ENCODE peak calls at places on chromosomes 12 and 14, in nine cellular contexts. One of them, this sample, is unnamed.

GRCh38 chr14:95163132-95163531 is 5.8 kb upstream of the DICER1 start:
- DNase-seq in GM12865: no peak
- DNase-seq in NCI-H1092: no peak
- DNase-seq in stimulated activated naive B cell treated with anti-CD40 and anti-IgM and Interleukin-4, amounts not matched to agents 10 μg/mL and 1 μg/mL and 100 μg/mL, for 72 hours: no peak
- DNase-seq in T follicular helper cell: no peak
- DNase-seq in activated CD8-positive, alpha-beta T cell treated with anti-CD3 and anti-CD28 coated beads, Interleukin-2, amount 10 ng/mL, durations not matched to agents 7 days and 5 days: no peak
- DNase-seq in activated naive CD4-positive, alpha-beta T cell treated with anti-CD3 and anti-CD28 coated beads, Interleukin-2, amount 50 U/mL, for 72 hours: no peak
- DNase-seq in left lung: no peak
- DNase-seq in activated T-cell treated with anti-CD3 and anti-CD28 coated beads for 24 hours: no peak
- DNase-seq in this sample: no peak

GRCh38 chr14:52117433-52117832 is 48.6 kb upstream of the NID2 start:
- DNase-seq in GM12865: no peak
- DNase-seq in NCI-H1092: no peak
- DNase-seq in stimulated activated naive B cell treated with anti-CD40 and anti-IgM and Interleukin-4, amounts not matched to agents 10 μg/mL and 1 μg/mL and 100 μg/mL, for 72 hours: no peak
- DNase-seq in T follicular helper cell: no peak
- DNase-seq in activated CD8-positive, alpha-beta T cell treated with anti-CD3 and anti-CD28 coated beads, Interleukin-2, amount 10 ng/mL, durations not matched to agents 7 days and 5 days: no peak
- DNase-seq in activated naive CD4-positive, alpha-beta T cell treated with anti-CD3 and anti-CD28 coated beads, Interleukin-2, amount 50 U/mL, for 72 hours: no peak
- DNase-seq in left lung: no peak
- DNase-seq in activated T-cell treated with anti-CD3 and anti-CD28 coated beads for 24 hours: no peak
- DNase-seq in this sample: peak; percentile 52

GRCh38 chr14:88078525-88078924 is 73.6 kb downstream of the GPR65 start:
- DNase-seq in GM12865: no peak
- DNase-seq in NCI-H1092: no peak
- DNase-seq in stimulated activated naive B cell treated with anti-CD40 and anti-IgM and Interleukin-4, amounts not matched to agents 10 μg/mL and 1 μg/mL and 100 μg/mL, for 72 hours: no peak
- DNase-seq in T follicular helper cell: no peak
- DNase-seq in activated CD8-positive, alpha-beta T cell treated with anti-CD3 and anti-CD28 coated beads, Interleukin-2, amount 10 ng/mL, durations not matched to agents 7 days and 5 days: no peak
- DNase-seq in activated naive CD4-positive, alpha-beta T cell treated with anti-CD3 and anti-CD28 coated beads, Interleukin-2, amount 50 U/mL, for 72 hours: no peak
- DNase-seq in left lung: no peak
- DNase-seq in activated T-cell treated with anti-CD3 and anti-CD28 coated beads for 24 hours: no peak
- DNase-seq in this sample: no peak

GRCh38 chr12:95738024-95738611 is 52.4 kb downstream of the NTN4 start:
- DNase-seq in GM12865: no peak
- DNase-seq in NCI-H1092: no peak
- DNase-seq in stimulated activated naive B cell treated with anti-CD40 and anti-IgM and Interleukin-4, amounts not matched to agents 10 μg/mL and 1 μg/mL and 100 μg/mL, for 72 hours: no peak
- DNase-seq in T follicular helper cell: no peak
- DNase-seq in activated CD8-positive, alpha-beta T cell treated with anti-CD3 and anti-CD28 coated beads, Interleukin-2, amount 10 ng/mL, durations not matched to agents 7 days and 5 days: no peak
- DNase-seq in activated naive CD4-positive, alpha-beta T cell treated with anti-CD3 and anti-CD28 coated beads, Interleukin-2, amount 50 U/mL, for 72 hours: no peak
- DNase-seq in left lung: no peak
- DNase-seq in activated T-cell treated with anti-CD3 and anti-CD28 coated beads for 24 hours: no peak
- DNase-seq in this sample: no peak

GRCh38 chr14:95217391-95217900 is 60.1 kb upstream of the DICER1 start:
- DNase-seq in GM12865: no peak
- DNase-seq in NCI-H1092: no peak
- DNase-seq in stimulated activated naive B cell treated with anti-CD40 and anti-IgM and Interleukin-4, amounts not matched to agents 10 μg/mL and 1 μg/mL and 100 μg/mL, for 72 hours: no peak
- DNase-seq in T follicular helper cell: no peak
- DNase-seq in activated CD8-positive, alpha-beta T cell treated with anti-CD3 and anti-CD28 coated beads, Interleukin-2, amount 10 ng/mL, durations not matched to agents 7 days and 5 days: no peak
- DNase-seq in activated naive CD4-positive, alpha-beta T cell treated with anti-CD3 and anti-CD28 coated beads, Interleukin-2, amount 50 U/mL, for 72 hours: no peak
- DNase-seq in left lung: no peak
- DNase-seq in activated T-cell treated with anti-CD3 and anti-CD28 coated beads for 24 hours: no peak
- DNase-seq in this sample: peak; percentile 47

GRCh38 chr14:95507701-95508103 is 8.7 kb downstream of the SYNE3 start:
- DNase-seq in GM12865: peak; percentile 74
- DNase-seq in NCI-H1092: no peak
- DNase-seq in stimulated activated naive B cell treated with anti-CD40 and anti-IgM and Interleukin-4, amounts not matched to agents 10 μg/mL and 1 μg/mL and 100 μg/mL, for 72 hours: no peak
- DNase-seq in T follicular helper cell: no peak
- DNase-seq in activated CD8-positive, alpha-beta T cell treated with anti-CD3 and anti-CD28 coated beads, Interleukin-2, amount 10 ng/mL, durations not matched to agents 7 days and 5 days: peak; percentile 51
- DNase-seq in activated naive CD4-positive, alpha-beta T cell treated with anti-CD3 and anti-CD28 coated beads, Interleukin-2, amount 50 U/mL, for 72 hours: no peak
- DNase-seq in left lung: peak; percentile 39
- DNase-seq in activated T-cell treated with anti-CD3 and anti-CD28 coated beads for 24 hours: no peak
- DNase-seq in this sample: peak; percentile 90

GRCh38 chr12:111467092-111467861 is 61.6 kb downstream of the SH2B3 start:
- DNase-seq in GM12865: no peak
- DNase-seq in NCI-H1092: no peak
- DNase-seq in stimulated activated naive B cell treated with anti-CD40 and anti-IgM and Interleukin-4, amounts not matched to agents 10 μg/mL and 1 μg/mL and 100 μg/mL, for 72 hours: no peak
- DNase-seq in T follicular helper cell: no peak
- DNase-seq in activated CD8-positive, alpha-beta T cell treated with anti-CD3 and anti-CD28 coated beads, Interleukin-2, amount 10 ng/mL, durations not matched to agents 7 days and 5 days: no peak
- DNase-seq in activated naive CD4-positive, alpha-beta T cell treated with anti-CD3 and anti-CD28 coated beads, Interleukin-2, amount 50 U/mL, for 72 hours: no peak
- DNase-seq in left lung: no peak
- DNase-seq in activated T-cell treated with anti-CD3 and anti-CD28 coated beads for 24 hours: no peak
- DNase-seq in this sample: no peak

GRCh38 chr12:112916270-112916669 is 9.5 kb downstream of the OAS1 start:
- DNase-seq in GM12865: no peak
- DNase-seq in NCI-H1092: no peak
- DNase-seq in stimulated activated naive B cell treated with anti-CD40 and anti-IgM and Interleukin-4, amounts not matched to agents 10 μg/mL and 1 μg/mL and 100 μg/mL, for 72 hours: no peak
- DNase-seq in T follicular helper cell: no peak
- DNase-seq in activated CD8-positive, alpha-beta T cell treated with anti-CD3 and anti-CD28 coated beads, Interleukin-2, amount 10 ng/mL, durations not matched to agents 7 days and 5 days: no peak
- DNase-seq in activated naive CD4-positive, alpha-beta T cell treated with anti-CD3 and anti-CD28 coated beads, Interleukin-2, amount 50 U/mL, for 72 hours: no peak
- DNase-seq in left lung: no peak
- DNase-seq in activated T-cell treated with anti-CD3 and anti-CD28 coated beads for 24 hours: no peak
- DNase-seq in this sample: peak; percentile 43

GRCh38 chr14:23078692-23079116 is 16.2 kb downstream of the ACIN1 start:
- DNase-seq in GM12865: no peak
- DNase-seq in NCI-H1092: no peak
- DNase-seq in stimulated activated naive B cell treated with anti-CD40 and anti-IgM and Interleukin-4, amounts not matched to agents 10 μg/mL and 1 μg/mL and 100 μg/mL, for 72 hours: no peak
- DNase-seq in T follicular helper cell: no peak
- DNase-seq in activated CD8-positive, alpha-beta T cell treated with anti-CD3 and anti-CD28 coated beads, Interleukin-2, amount 10 ng/mL, durations not matched to agents 7 days and 5 days: no peak
- DNase-seq in activated naive CD4-positive, alpha-beta T cell treated with anti-CD3 and anti-CD28 coated beads, Interleukin-2, amount 50 U/mL, for 72 hours: no peak
- DNase-seq in left lung: peak; percentile 87
- DNase-seq in activated T-cell treated with anti-CD3 and anti-CD28 coated beads for 24 hours: no peak
- DNase-seq in this sample: peak; percentile 94

GRCh38 chr12:6279631-6280030 is 30.9 kb upstream of the PLEKHG6 start:
- DNase-seq in GM12865: no peak
- DNase-seq in NCI-H1092: no peak
- DNase-seq in stimulated activated naive B cell treated with anti-CD40 and anti-IgM and Interleukin-4, amounts not matched to agents 10 μg/mL and 1 μg/mL and 100 μg/mL, for 72 hours: no peak
- DNase-seq in T follicular helper cell: no peak
- DNase-seq in activated CD8-positive, alpha-beta T cell treated with anti-CD3 and anti-CD28 coated beads, Interleukin-2, amount 10 ng/mL, durations not matched to agents 7 days and 5 days: no peak
- DNase-seq in activated naive CD4-positive, alpha-beta T cell treated with anti-CD3 and anti-CD28 coated beads, Interleukin-2, amount 50 U/mL, for 72 hours: no peak
- DNase-seq in left lung: no peak
- DNase-seq in activated T-cell treated with anti-CD3 and anti-CD28 coated beads for 24 hours: no peak
- DNase-seq in this sample: no peak

GRCh38 chr14:23381871-23382270 is 5.0 kb downstream of the CMTM5 start:
- DNase-seq in GM12865: no peak
- DNase-seq in NCI-H1092: no peak
- DNase-seq in stimulated activated naive B cell treated with anti-CD40 and anti-IgM and Interleukin-4, amounts not matched to agents 10 μg/mL and 1 μg/mL and 100 μg/mL, for 72 hours: no peak
- DNase-seq in T follicular helper cell: no peak
- DNase-seq in activated CD8-positive, alpha-beta T cell treated with anti-CD3 and anti-CD28 coated beads, Interleukin-2, amount 10 ng/mL, durations not matched to agents 7 days and 5 days: no peak
- DNase-seq in activated naive CD4-positive, alpha-beta T cell treated with anti-CD3 and anti-CD28 coated beads, Interleukin-2, amount 50 U/mL, for 72 hours: no peak
- DNase-seq in left lung: no peak
- DNase-seq in activated T-cell treated with anti-CD3 and anti-CD28 coated beads for 24 hours: no peak
- DNase-seq in this sample: no peak

GRCh38 chr14:93219103-93219726 is 12.2 kb downstream of the UBR7 start:
- DNase-seq in GM12865: peak; percentile 78
- DNase-seq in NCI-H1092: peak; percentile 17
- DNase-seq in stimulated activated naive B cell treated with anti-CD40 and anti-IgM and Interleukin-4, amounts not matched to agents 10 μg/mL and 1 μg/mL and 100 μg/mL, for 72 hours: no peak
- DNase-seq in T follicular helper cell: peak; percentile 28
- DNase-seq in activated CD8-positive, alpha-beta T cell treated with anti-CD3 and anti-CD28 coated beads, Interleukin-2, amount 10 ng/mL, durations not matched to agents 7 days and 5 days: peak; percentile 70
- DNase-seq in activated naive CD4-positive, alpha-beta T cell treated with anti-CD3 and anti-CD28 coated beads, Interleukin-2, amount 50 U/mL, for 72 hours: no peak
- DNase-seq in left lung: peak; percentile 38
- DNase-seq in activated T-cell treated with anti-CD3 and anti-CD28 coated beads for 24 hours: peak; percentile 16
- DNase-seq in this sample: peak; percentile 38

GRCh38 chr14:62162998-62163589 is 400.9 kb downstream of the SNAPC1 start:
- DNase-seq in GM12865: peak; percentile 30
- DNase-seq in NCI-H1092: peak; percentile 45
- DNase-seq in stimulated activated naive B cell treated with anti-CD40 and anti-IgM and Interleukin-4, amounts not matched to agents 10 μg/mL and 1 μg/mL and 100 μg/mL, for 72 hours: no peak
- DNase-seq in T follicular helper cell: no peak
- DNase-seq in activated CD8-positive, alpha-beta T cell treated with anti-CD3 and anti-CD28 coated beads, Interleukin-2, amount 10 ng/mL, durations not matched to agents 7 days and 5 days: no peak
- DNase-seq in activated naive CD4-positive, alpha-beta T cell treated with anti-CD3 and anti-CD28 coated beads, Interleukin-2, amount 50 U/mL, for 72 hours: no peak
- DNase-seq in left lung: no peak
- DNase-seq in activated T-cell treated with anti-CD3 and anti-CD28 coated beads for 24 hours: no peak
- DNase-seq in this sample: peak; percentile 51

GRCh38 chr12:97681612-97682504 is 219.3 kb downstream of the RMST start:
- DNase-seq in GM12865: peak; percentile 40
- DNase-seq in NCI-H1092: no peak
- DNase-seq in stimulated activated naive B cell treated with anti-CD40 and anti-IgM and Interleukin-4, amounts not matched to agents 10 μg/mL and 1 μg/mL and 100 μg/mL, for 72 hours: no peak
- DNase-seq in T follicular helper cell: no peak
- DNase-seq in activated CD8-positive, alpha-beta T cell treated with anti-CD3 and anti-CD28 coated beads, Interleukin-2, amount 10 ng/mL, durations not matched to agents 7 days and 5 days: no peak
- DNase-seq in activated naive CD4-positive, alpha-beta T cell treated with anti-CD3 and anti-CD28 coated beads, Interleukin-2, amount 50 U/mL, for 72 hours: no peak
- DNase-seq in left lung: no peak
- DNase-seq in activated T-cell treated with anti-CD3 and anti-CD28 coated beads for 24 hours: no peak
- DNase-seq in this sample: no peak

GRCh38 chr12:26821212-26821701 is 11.7 kb downstream of the ITPR2 start:
- DNase-seq in GM12865: no peak
- DNase-seq in NCI-H1092: no peak
- DNase-seq in stimulated activated naive B cell treated with anti-CD40 and anti-IgM and Interleukin-4, amounts not matched to agents 10 μg/mL and 1 μg/mL and 100 μg/mL, for 72 hours: no peak
- DNase-seq in T follicular helper cell: no peak
- DNase-seq in activated CD8-positive, alpha-beta T cell treated with anti-CD3 and anti-CD28 coated beads, Interleukin-2, amount 10 ng/mL, durations not matched to agents 7 days and 5 days: no peak
- DNase-seq in activated naive CD4-positive, alpha-beta T cell treated with anti-CD3 and anti-CD28 coated beads, Interleukin-2, amount 50 U/mL, for 72 hours: no peak
- DNase-seq in left lung: no peak
- DNase-seq in activated T-cell treated with anti-CD3 and anti-CD28 coated beads for 24 hours: no peak
- DNase-seq in this sample: no peak

GRCh38 chr12:122021193-122021821 is 377 bp upstream of the BCL7A start:
- DNase-seq in GM12865: no peak
- DNase-seq in NCI-H1092: peak; percentile 29
- DNase-seq in stimulated activated naive B cell treated with anti-CD40 and anti-IgM and Interleukin-4, amounts not matched to agents 10 μg/mL and 1 μg/mL and 100 μg/mL, for 72 hours: no peak
- DNase-seq in T follicular helper cell: no peak
- DNase-seq in activated CD8-positive, alpha-beta T cell treated with anti-CD3 and anti-CD28 coated beads, Interleukin-2, amount 10 ng/mL, durations not matched to agents 7 days and 5 days: peak; percentile 25
- DNase-seq in activated naive CD4-positive, alpha-beta T cell treated with anti-CD3 and anti-CD28 coated beads, Interleukin-2, amount 50 U/mL, for 72 hours: peak; percentile 30
- DNase-seq in left lung: no peak
- DNase-seq in activated T-cell treated with anti-CD3 and anti-CD28 coated beads for 24 hours: no peak
- DNase-seq in this sample: peak; percentile 34

GRCh38 chr14:36520601-36521525 is 831 bp upstream of the NKX2-1 start:
- DNase-seq in GM12865: no peak
- DNase-seq in NCI-H1092: peak; percentile 83
- DNase-seq in stimulated activated naive B cell treated with anti-CD40 and anti-IgM and Interleukin-4, amounts not matched to agents 10 μg/mL and 1 μg/mL and 100 μg/mL, for 72 hours: no peak
- DNase-seq in T follicular helper cell: no peak
- DNase-seq in activated CD8-positive, alpha-beta T cell treated with anti-CD3 and anti-CD28 coated beads, Interleukin-2, amount 10 ng/mL, durations not matched to agents 7 days and 5 days: no peak
- DNase-seq in activated naive CD4-positive, alpha-beta T cell treated with anti-CD3 and anti-CD28 coated beads, Interleukin-2, amount 50 U/mL, for 72 hours: no peak
- DNase-seq in left lung: peak; percentile 40
- DNase-seq in activated T-cell treated with anti-CD3 and anti-CD28 coated beads for 24 hours: no peak
- DNase-seq in this sample: peak; percentile 33

GRCh38 chr14:105224845-105225585 is 23.3 kb upstream of the BTBD6 start:
- DNase-seq in GM12865: no peak
- DNase-seq in NCI-H1092: no peak
- DNase-seq in stimulated activated naive B cell treated with anti-CD40 and anti-IgM and Interleukin-4, amounts not matched to agents 10 μg/mL and 1 μg/mL and 100 μg/mL, for 72 hours: no peak
- DNase-seq in T follicular helper cell: no peak
- DNase-seq in activated CD8-positive, alpha-beta T cell treated with anti-CD3 and anti-CD28 coated beads, Interleukin-2, amount 10 ng/mL, durations not matched to agents 7 days and 5 days: no peak
- DNase-seq in activated naive CD4-positive, alpha-beta T cell treated with anti-CD3 and anti-CD28 coated beads, Interleukin-2, amount 50 U/mL, for 72 hours: no peak
- DNase-seq in left lung: no peak
- DNase-seq in activated T-cell treated with anti-CD3 and anti-CD28 coated beads for 24 hours: no peak
- DNase-seq in this sample: no peak

GRCh38 chr12:92134638-92135274 is 10.9 kb downstream of the BTG1 start:
- DNase-seq in GM12865: peak; percentile 58
- DNase-seq in NCI-H1092: no peak
- DNase-seq in stimulated activated naive B cell treated with anti-CD40 and anti-IgM and Interleukin-4, amounts not matched to agents 10 μg/mL and 1 μg/mL and 100 μg/mL, for 72 hours: no peak
- DNase-seq in T follicular helper cell: no peak
- DNase-seq in activated CD8-positive, alpha-beta T cell treated with anti-CD3 and anti-CD28 coated beads, Interleukin-2, amount 10 ng/mL, durations not matched to agents 7 days and 5 days: no peak
- DNase-seq in activated naive CD4-positive, alpha-beta T cell treated with anti-CD3 and anti-CD28 coated beads, Interleukin-2, amount 50 U/mL, for 72 hours: no peak
- DNase-seq in left lung: no peak
- DNase-seq in activated T-cell treated with anti-CD3 and anti-CD28 coated beads for 24 hours: no peak
- DNase-seq in this sample: peak; percentile 41

GRCh38 chr14:61511558-61511924 is 183.8 kb upstream of the HIF1A start:
- DNase-seq in GM12865: no peak
- DNase-seq in NCI-H1092: no peak
- DNase-seq in stimulated activated naive B cell treated with anti-CD40 and anti-IgM and Interleukin-4, amounts not matched to agents 10 μg/mL and 1 μg/mL and 100 μg/mL, for 72 hours: no peak
- DNase-seq in T follicular helper cell: no peak
- DNase-seq in activated CD8-positive, alpha-beta T cell treated with anti-CD3 and anti-CD28 coated beads, Interleukin-2, amount 10 ng/mL, durations not matched to agents 7 days and 5 days: no peak
- DNase-seq in activated naive CD4-positive, alpha-beta T cell treated with anti-CD3 and anti-CD28 coated beads, Interleukin-2, amount 50 U/mL, for 72 hours: peak; percentile 68
- DNase-seq in left lung: no peak
- DNase-seq in activated T-cell treated with anti-CD3 and anti-CD28 coated beads for 24 hours: peak; percentile 49
- DNase-seq in this sample: no peak

GRCh38 chr14:53265025-53265424 is 111.9 kb upstream of the DDHD1 start:
- DNase-seq in GM12865: no peak
- DNase-seq in NCI-H1092: no peak
- DNase-seq in stimulated activated naive B cell treated with anti-CD40 and anti-IgM and Interleukin-4, amounts not matched to agents 10 μg/mL and 1 μg/mL and 100 μg/mL, for 72 hours: no peak
- DNase-seq in T follicular helper cell: no peak
- DNase-seq in activated CD8-positive, alpha-beta T cell treated with anti-CD3 and anti-CD28 coated beads, Interleukin-2, amount 10 ng/mL, durations not matched to agents 7 days and 5 days: no peak
- DNase-seq in activated naive CD4-positive, alpha-beta T cell treated with anti-CD3 and anti-CD28 coated beads, Interleukin-2, amount 50 U/mL, for 72 hours: no peak
- DNase-seq in left lung: no peak
- DNase-seq in activated T-cell treated with anti-CD3 and anti-CD28 coated beads for 24 hours: no peak
- DNase-seq in this sample: no peak

GRCh38 chr12:101935769-101936741 is 58.7 kb downstream of the DRAM1 start:
- DNase-seq in GM12865: peak; percentile 94
- DNase-seq in NCI-H1092: no peak
- DNase-seq in stimulated activated naive B cell treated with anti-CD40 and anti-IgM and Interleukin-4, amounts not matched to agents 10 μg/mL and 1 μg/mL and 100 μg/mL, for 72 hours: peak; percentile 45
- DNase-seq in T follicular helper cell: no peak
- DNase-seq in activated CD8-positive, alpha-beta T cell treated with anti-CD3 and anti-CD28 coated beads, Interleukin-2, amount 10 ng/mL, durations not matched to agents 7 days and 5 days: no peak
- DNase-seq in activated naive CD4-positive, alpha-beta T cell treated with anti-CD3 and anti-CD28 coated beads, Interleukin-2, amount 50 U/mL, for 72 hours: no peak
- DNase-seq in left lung: no peak
- DNase-seq in activated T-cell treated with anti-CD3 and anti-CD28 coated beads for 24 hours: no peak
- DNase-seq in this sample: peak; percentile 82

GRCh38 chr12:84741727-84742126 is 170.9 kb downstream of the SLC6A15 start:
- DNase-seq in GM12865: no peak
- DNase-seq in NCI-H1092: no peak
- DNase-seq in stimulated activated naive B cell treated with anti-CD40 and anti-IgM and Interleukin-4, amounts not matched to agents 10 μg/mL and 1 μg/mL and 100 μg/mL, for 72 hours: no peak
- DNase-seq in T follicular helper cell: no peak
- DNase-seq in activated CD8-positive, alpha-beta T cell treated with anti-CD3 and anti-CD28 coated beads, Interleukin-2, amount 10 ng/mL, durations not matched to agents 7 days and 5 days: no peak
- DNase-seq in activated naive CD4-positive, alpha-beta T cell treated with anti-CD3 and anti-CD28 coated beads, Interleukin-2, amount 50 U/mL, for 72 hours: no peak
- DNase-seq in left lung: no peak
- DNase-seq in activated T-cell treated with anti-CD3 and anti-CD28 coated beads for 24 hours: no peak
- DNase-seq in this sample: no peak

GRCh38 chr12:54017027-54017788 is 8.4 kb downstream of the HOXC8 start:
- DNase-seq in GM12865: no peak
- DNase-seq in NCI-H1092: peak; percentile 92
- DNase-seq in stimulated activated naive B cell treated with anti-CD40 and anti-IgM and Interleukin-4, amounts not matched to agents 10 μg/mL and 1 μg/mL and 100 μg/mL, for 72 hours: no peak
- DNase-seq in T follicular helper cell: no peak
- DNase-seq in activated CD8-positive, alpha-beta T cell treated with anti-CD3 and anti-CD28 coated beads, Interleukin-2, amount 10 ng/mL, durations not matched to agents 7 days and 5 days: no peak
- DNase-seq in activated naive CD4-positive, alpha-beta T cell treated with anti-CD3 and anti-CD28 coated beads, Interleukin-2, amount 50 U/mL, for 72 hours: no peak
- DNase-seq in left lung: no peak
- DNase-seq in activated T-cell treated with anti-CD3 and anti-CD28 coated beads for 24 hours: no peak
- DNase-seq in this sample: peak; percentile 88

GRCh38 chr12:55847603-55848329 is 5.0 kb upstream of the MMP19 start:
- DNase-seq in GM12865: no peak
- DNase-seq in NCI-H1092: no peak
- DNase-seq in stimulated activated naive B cell treated with anti-CD40 and anti-IgM and Interleukin-4, amounts not matched to agents 10 μg/mL and 1 μg/mL and 100 μg/mL, for 72 hours: no peak
- DNase-seq in T follicular helper cell: no peak
- DNase-seq in activated CD8-positive, alpha-beta T cell treated with anti-CD3 and anti-CD28 coated beads, Interleukin-2, amount 10 ng/mL, durations not matched to agents 7 days and 5 days: no peak
- DNase-seq in activated naive CD4-positive, alpha-beta T cell treated with anti-CD3 and anti-CD28 coated beads, Interleukin-2, amount 50 U/mL, for 72 hours: no peak
- DNase-seq in left lung: peak; percentile 92
- DNase-seq in activated T-cell treated with anti-CD3 and anti-CD28 coated beads for 24 hours: no peak
- DNase-seq in this sample: peak; percentile 90

GRCh38 chr12:106252056-106252455 is 4.2 kb upstream of the CKAP4 start:
- DNase-seq in GM12865: no peak
- DNase-seq in NCI-H1092: no peak
- DNase-seq in stimulated activated naive B cell treated with anti-CD40 and anti-IgM and Interleukin-4, amounts not matched to agents 10 μg/mL and 1 μg/mL and 100 μg/mL, for 72 hours: no peak
- DNase-seq in T follicular helper cell: no peak
- DNase-seq in activated CD8-positive, alpha-beta T cell treated with anti-CD3 and anti-CD28 coated beads, Interleukin-2, amount 10 ng/mL, durations not matched to agents 7 days and 5 days: no peak
- DNase-seq in activated naive CD4-positive, alpha-beta T cell treated with anti-CD3 and anti-CD28 coated beads, Interleukin-2, amount 50 U/mL, for 72 hours: no peak
- DNase-seq in left lung: no peak
- DNase-seq in activated T-cell treated with anti-CD3 and anti-CD28 coated beads for 24 hours: no peak
- DNase-seq in this sample: no peak

GRCh38 chr12:98296462-98297079 is 218.8 kb upstream of the TMPO start:
- DNase-seq in GM12865: no peak
- DNase-seq in NCI-H1092: no peak
- DNase-seq in stimulated activated naive B cell treated with anti-CD40 and anti-IgM and Interleukin-4, amounts not matched to agents 10 μg/mL and 1 μg/mL and 100 μg/mL, for 72 hours: no peak
- DNase-seq in T follicular helper cell: no peak
- DNase-seq in activated CD8-positive, alpha-beta T cell treated with anti-CD3 and anti-CD28 coated beads, Interleukin-2, amount 10 ng/mL, durations not matched to agents 7 days and 5 days: no peak
- DNase-seq in activated naive CD4-positive, alpha-beta T cell treated with anti-CD3 and anti-CD28 coated beads, Interleukin-2, amount 50 U/mL, for 72 hours: no peak
- DNase-seq in left lung: no peak
- DNase-seq in activated T-cell treated with anti-CD3 and anti-CD28 coated beads for 24 hours: no peak
- DNase-seq in this sample: peak; percentile 1

GRCh38 chr12:32561931-32562341 is 117.2 kb upstream of the DNM1L start:
- DNase-seq in GM12865: no peak
- DNase-seq in NCI-H1092: no peak
- DNase-seq in stimulated activated naive B cell treated with anti-CD40 and anti-IgM and Interleukin-4, amounts not matched to agents 10 μg/mL and 1 μg/mL and 100 μg/mL, for 72 hours: no peak
- DNase-seq in T follicular helper cell: no peak
- DNase-seq in activated CD8-positive, alpha-beta T cell treated with anti-CD3 and anti-CD28 coated beads, Interleukin-2, amount 10 ng/mL, durations not matched to agents 7 days and 5 days: no peak
- DNase-seq in activated naive CD4-positive, alpha-beta T cell treated with anti-CD3 and anti-CD28 coated beads, Interleukin-2, amount 50 U/mL, for 72 hours: no peak
- DNase-seq in left lung: no peak
- DNase-seq in activated T-cell treated with anti-CD3 and anti-CD28 coated beads for 24 hours: no peak
- DNase-seq in this sample: no peak

This sample was measured in myocyte.